ENCODE peak calls at places on chromosomes 4 and X, in five cellular contexts. One of them, this sample, is unnamed.

GRCh38 chr4:110621328-110621812 is 1.5 kb downstream of the PITX2 start:
- DNase-seq in LNCaP clone FGC: no peak
- DNase-seq in Panc1: no peak
- DNase-seq in fibroblast of mammary gland: no peak
- DNase-seq in nephron progenitor cell: peak
- DNase-seq in this sample: no peak

GRCh38 chr4:188624370-188624769 is 485.1 kb downstream of the TRIML1 start:
- DNase-seq in LNCaP clone FGC: no peak
- DNase-seq in Panc1: no peak
- DNase-seq in fibroblast of mammary gland: no peak
- DNase-seq in nephron progenitor cell: no peak
- DNase-seq in this sample: no peak

GRCh38 chrX:151488677-151489076 is 74.8 kb upstream of the PASD1 start:
- DNase-seq in LNCaP clone FGC: no peak
- DNase-seq in Panc1: no peak
- DNase-seq in fibroblast of mammary gland: no peak
- DNase-seq in nephron progenitor cell: no peak
- DNase-seq in this sample: peak

GRCh38 chr4:123562994-123563745 is 166.6 kb downstream of the SPRY1 start:
- DNase-seq in LNCaP clone FGC: no peak
- DNase-seq in Panc1: no peak
- DNase-seq in fibroblast of mammary gland: peak
- DNase-seq in nephron progenitor cell: no peak
- DNase-seq in this sample: no peak

GRCh38 chr4:164027805-164028204 is 533.3 kb downstream of the TMA16 start:
- DNase-seq in LNCaP clone FGC: no peak
- DNase-seq in Panc1: no peak
- DNase-seq in fibroblast of mammary gland: no peak
- DNase-seq in nephron progenitor cell: no peak
- DNase-seq in this sample: no peak

GRCh38 chrX:100647095-100647494 is 3.1 kb downstream of the SRPX2 start:
- DNase-seq in LNCaP clone FGC: no peak
- DNase-seq in Panc1: no peak
- DNase-seq in fibroblast of mammary gland: peak
- DNase-seq in nephron progenitor cell: no peak
- DNase-seq in this sample: no peak

GRCh38 chrX:46912098-46912672 is at the start of gene JADE3:
- DNase-seq in LNCaP clone FGC: peak
- DNase-seq in Panc1: peak
- DNase-seq in fibroblast of mammary gland: peak
- DNase-seq in nephron progenitor cell: peak
- DNase-seq in this sample: peak

GRCh38 chr4:128068927-128069326 is 7.8 kb downstream of the LARP1B start:
- DNase-seq in LNCaP clone FGC: no peak
- DNase-seq in Panc1: no peak
- DNase-seq in fibroblast of mammary gland: peak
- DNase-seq in nephron progenitor cell: no peak
- DNase-seq in this sample: peak

GRCh38 chr4:17557880-17558279 is 19.1 kb upstream of the LAP3 start:
- DNase-seq in LNCaP clone FGC: no peak
- DNase-seq in Panc1: no peak
- DNase-seq in fibroblast of mammary gland: peak
- DNase-seq in nephron progenitor cell: no peak
- DNase-seq in this sample: no peak

GRCh38 chrX:103356023-103356798 is at the start of gene TCEAL9:
- DNase-seq in LNCaP clone FGC: no peak
- DNase-seq in Panc1: no peak
- DNase-seq in fibroblast of mammary gland: peak
- DNase-seq in nephron progenitor cell: peak
- DNase-seq in this sample: peak

GRCh38 chr4:24763631-24764302 is 31.6 kb upstream of the SOD3 start:
- DNase-seq in LNCaP clone FGC: no peak
- DNase-seq in Panc1: no peak
- DNase-seq in fibroblast of mammary gland: peak
- DNase-seq in nephron progenitor cell: no peak
- DNase-seq in this sample: peak

GRCh38 chr4:20299515-20299914 is 47.8 kb downstream of the SLIT2 start:
- DNase-seq in LNCaP clone FGC: no peak
- DNase-seq in Panc1: no peak
- DNase-seq in fibroblast of mammary gland: peak
- DNase-seq in nephron progenitor cell: peak
- DNase-seq in this sample: no peak

GRCh38 chr4:6548201-6548881 is 26.6 kb upstream of the MAN2B2 start:
- DNase-seq in LNCaP clone FGC: peak
- DNase-seq in Panc1: no peak
- DNase-seq in fibroblast of mammary gland: peak
- DNase-seq in nephron progenitor cell: peak
- DNase-seq in this sample: peak

GRCh38 chr4:154332681-154333421 is 158.7 kb downstream of the DCHS2 start:
- DNase-seq in LNCaP clone FGC: no peak
- DNase-seq in Panc1: no peak
- DNase-seq in fibroblast of mammary gland: peak
- DNase-seq in nephron progenitor cell: peak
- DNase-seq in this sample: peak

GRCh38 chrX:108270739-108271396 is 167.4 kb downstream of the COL4A6 start:
- DNase-seq in LNCaP clone FGC: no peak
- DNase-seq in Panc1: no peak
- DNase-seq in fibroblast of mammary gland: peak
- DNase-seq in nephron progenitor cell: no peak
- DNase-seq in this sample: no peak

GRCh38 chr4:42280327-42281095 is 116.8 kb upstream of the SHISA3 start:
- DNase-seq in LNCaP clone FGC: no peak
- DNase-seq in Panc1: no peak
- DNase-seq in fibroblast of mammary gland: peak
- DNase-seq in nephron progenitor cell: peak
- DNase-seq in this sample: no peak

GRCh38 chr4:83677656-83678055 is 141.7 kb downstream of the GPAT3 start:
- DNase-seq in LNCaP clone FGC: no peak
- DNase-seq in Panc1: no peak
- DNase-seq in fibroblast of mammary gland: peak
- DNase-seq in nephron progenitor cell: no peak
- DNase-seq in this sample: no peak

GRCh38 chr4:91830681-91831395 is 472.9 kb upstream of the GRID2 start:
- DNase-seq in LNCaP clone FGC: no peak
- DNase-seq in Panc1: no peak
- DNase-seq in fibroblast of mammary gland: no peak
- DNase-seq in nephron progenitor cell: no peak
- DNase-seq in this sample: no peak

GRCh38 chr4:8770518-8771257 is 101.0 kb downstream of the HMX1 start:
- DNase-seq in LNCaP clone FGC: no peak
- DNase-seq in Panc1: no peak
- DNase-seq in fibroblast of mammary gland: no peak
- DNase-seq in nephron progenitor cell: no peak
- DNase-seq in this sample: no peak

GRCh38 chr4:70367813-70368212 is 7.3 kb downstream of the SMR3A start:
- DNase-seq in LNCaP clone FGC: no peak
- DNase-seq in Panc1: no peak
- DNase-seq in fibroblast of mammary gland: no peak
- DNase-seq in nephron progenitor cell: no peak
- DNase-seq in this sample: no peak

GRCh38 chr4:6107114-6107791 is 89.0 kb upstream of the C4orf50 start:
- DNase-seq in LNCaP clone FGC: no peak
- DNase-seq in Panc1: no peak
- DNase-seq in fibroblast of mammary gland: no peak
- DNase-seq in nephron progenitor cell: no peak
- DNase-seq in this sample: peak

GRCh38 chr4:77878176-77878575 is 15.5 kb downstream of the MRPL1 start:
- DNase-seq in LNCaP clone FGC: no peak
- DNase-seq in Panc1: no peak
- DNase-seq in fibroblast of mammary gland: no peak
- DNase-seq in nephron progenitor cell: no peak
- DNase-seq in this sample: no peak

GRCh38 chr4:165872443-165873297 is at the start of gene TLL1:
- DNase-seq in LNCaP clone FGC: no peak
- DNase-seq in Panc1: no peak
- DNase-seq in fibroblast of mammary gland: peak
- DNase-seq in nephron progenitor cell: peak
- DNase-seq in this sample: no peak

GRCh38 chrX:133985164-133986007 is at the start of gene GPC3:
- DNase-seq in LNCaP clone FGC: no peak
- DNase-seq in Panc1: no peak
- DNase-seq in fibroblast of mammary gland: peak
- DNase-seq in nephron progenitor cell: peak
- DNase-seq in this sample: no peak

GRCh38 chr4:69689530-69690111 is 36.6 kb upstream of the UGT2A1 start:
- DNase-seq in LNCaP clone FGC: peak
- DNase-seq in Panc1: peak
- DNase-seq in fibroblast of mammary gland: peak
- DNase-seq in nephron progenitor cell: no peak
- DNase-seq in this sample: no peak

GRCh38 chr4:26424143-26424542 is 66.1 kb downstream of the CCKAR start:
- DNase-seq in LNCaP clone FGC: no peak
- DNase-seq in Panc1: no peak
- DNase-seq in fibroblast of mammary gland: no peak
- DNase-seq in nephron progenitor cell: no peak
- DNase-seq in this sample: no peak

GRCh38 chr4:26420903-26421302 is 69.4 kb downstream of the CCKAR start:
- DNase-seq in LNCaP clone FGC: no peak
- DNase-seq in Panc1: no peak
- DNase-seq in fibroblast of mammary gland: no peak
- DNase-seq in nephron progenitor cell: no peak
- DNase-seq in this sample: no peak

GRCh38 chr4:26426892-26427291 is 63.4 kb downstream of the CCKAR start:
- DNase-seq in LNCaP clone FGC: no peak
- DNase-seq in Panc1: no peak
- DNase-seq in fibroblast of mammary gland: no peak
- DNase-seq in nephron progenitor cell: no peak
- DNase-seq in this sample: no peak

GRCh38 chr4:26425953-26426352 is 64.3 kb downstream of the CCKAR start:
- DNase-seq in LNCaP clone FGC: no peak
- DNase-seq in Panc1: no peak
- DNase-seq in fibroblast of mammary gland: no peak
- DNase-seq in nephron progenitor cell: no peak
- DNase-seq in this sample: no peak

GRCh38 chr4:26424838-26425237 is 65.4 kb downstream of the CCKAR start:
- DNase-seq in LNCaP clone FGC: no peak
- DNase-seq in Panc1: no peak
- DNase-seq in fibroblast of mammary gland: no peak
- DNase-seq in nephron progenitor cell: no peak
- DNase-seq in this sample: no peak
- TF ChIP-seq CTCF in LNCaP clone FGC: peak
- TF ChIP-seq CTCF in Panc1: peak
- TF ChIP-seq CTCF in fibroblast of mammary gland: peak
- TF ChIP-seq CTCF in nephron progenitor cell: no peak
- TF ChIP-seq CTCF in this sample: no peak

GRCh38 chr4:107044170-107044569 is 8.1 kb upstream of the DKK2 start:
- DNase-seq in LNCaP clone FGC: peak
- DNase-seq in Panc1: no peak
- DNase-seq in fibroblast of mammary gland: peak
- DNase-seq in nephron progenitor cell: no peak
- DNase-seq in this sample: peak
- TF ChIP-seq CTCF in LNCaP clone FGC: peak
- TF ChIP-seq CTCF in Panc1: no peak
- TF ChIP-seq CTCF in fibroblast of mammary gland: peak
- TF ChIP-seq CTCF in nephron progenitor cell: no peak
- TF ChIP-seq CTCF in this sample: peak

DNA sequence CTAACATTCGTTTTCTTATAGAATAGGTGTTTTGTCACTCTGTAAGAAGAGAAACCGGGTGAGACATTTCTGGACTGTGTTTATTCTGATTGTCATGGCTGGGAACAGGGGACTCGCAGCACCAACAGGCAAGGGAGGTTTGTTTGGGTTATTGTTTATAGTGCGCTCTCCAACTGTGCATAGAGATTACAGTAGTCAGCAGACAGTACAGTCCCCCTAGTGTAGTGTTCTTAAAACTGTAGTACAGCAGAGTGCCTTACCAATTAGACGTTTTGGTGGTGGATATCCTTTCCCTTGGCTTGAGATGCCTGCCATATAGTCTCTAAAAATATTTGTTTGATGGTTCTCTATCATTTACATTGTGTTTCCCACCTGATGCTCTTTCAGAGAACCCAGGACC is 782 bp upstream of the RNF150 start:
- DNase-seq in LNCaP clone FGC: no peak
- DNase-seq in Panc1: no peak
- DNase-seq in fibroblast of mammary gland: no peak
- DNase-seq in nephron progenitor cell: no peak
- DNase-seq in this sample: no peak
- TF ChIP-seq CTCF in LNCaP clone FGC: no peak
- TF ChIP-seq CTCF in Panc1: no peak
- TF ChIP-seq CTCF in fibroblast of mammary gland: no peak
- TF ChIP-seq CTCF in nephron progenitor cell: no peak
- TF ChIP-seq CTCF in this sample: peak

DNA sequence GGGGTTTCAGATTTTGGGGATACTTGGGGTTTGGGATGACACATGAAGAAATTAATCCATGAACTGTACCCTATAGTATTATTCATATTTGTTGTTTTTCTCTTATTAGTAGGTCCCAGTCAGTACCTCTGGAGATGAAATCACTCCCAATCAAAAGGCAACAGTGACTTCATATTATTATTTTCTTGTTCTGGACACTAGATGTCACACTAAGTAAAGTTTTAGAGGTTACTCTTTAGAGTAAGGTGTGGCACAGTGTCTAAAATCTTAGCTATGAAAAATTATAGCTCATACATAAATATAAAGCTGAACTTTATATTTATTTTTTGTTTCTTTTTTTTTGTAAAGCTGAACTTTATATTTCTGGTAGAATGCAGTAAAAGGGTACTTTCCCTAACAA is 35.1 kb downstream of the FAM114A1 start:
- DNase-seq in LNCaP clone FGC: no peak
- DNase-seq in Panc1: no peak
- DNase-seq in fibroblast of mammary gland: peak
- DNase-seq in nephron progenitor cell: no peak
- DNase-seq in this sample: no peak
- TF ChIP-seq CTCF in LNCaP clone FGC: peak
- TF ChIP-seq CTCF in Panc1: peak
- TF ChIP-seq CTCF in fibroblast of mammary gland: no peak
- TF ChIP-seq CTCF in nephron progenitor cell: peak
- TF ChIP-seq CTCF in this sample: peak

DNA sequence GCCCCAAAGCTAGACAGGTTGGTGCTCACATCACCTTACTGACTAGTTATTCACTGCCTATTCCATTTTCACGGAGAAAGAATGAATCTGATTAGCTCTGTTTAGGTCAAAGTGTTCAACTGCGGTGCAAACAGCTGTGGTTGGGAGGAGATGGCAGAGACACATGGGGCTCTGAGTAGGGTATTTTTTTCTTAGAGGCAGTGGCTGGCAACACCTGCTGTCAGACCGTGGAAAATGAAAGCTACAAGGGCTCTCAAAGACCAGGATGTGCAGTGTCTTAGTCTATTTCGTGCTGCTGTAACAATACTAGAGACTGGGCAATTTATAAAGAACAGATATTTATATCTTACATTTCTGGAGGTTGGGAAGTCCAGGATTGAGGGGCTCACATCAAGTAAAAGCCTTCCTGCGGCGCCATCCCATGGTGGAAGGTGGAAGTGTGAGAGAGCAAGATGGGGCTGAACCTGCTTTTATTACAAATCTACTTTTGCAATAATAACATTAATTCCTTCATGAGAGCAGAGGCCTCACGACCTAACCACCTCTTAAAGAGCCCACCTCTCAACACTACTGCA is 10.6 kb downstream of the NYX start:
- DNase-seq in LNCaP clone FGC: no peak
- DNase-seq in Panc1: no peak
- DNase-seq in fibroblast of mammary gland: no peak
- DNase-seq in nephron progenitor cell: no peak
- DNase-seq in this sample: peak
- TF ChIP-seq CTCF in LNCaP clone FGC: no peak
- TF ChIP-seq CTCF in Panc1: no peak
- TF ChIP-seq CTCF in fibroblast of mammary gland: peak
- TF ChIP-seq CTCF in nephron progenitor cell: no peak
- TF ChIP-seq CTCF in this sample: peak

GRCh38 chr4:38169524-38169923 is 209.3 kb downstream of the PTTG2 start:
- DNase-seq in LNCaP clone FGC: no peak
- DNase-seq in Panc1: no peak
- DNase-seq in fibroblast of mammary gland: no peak
- DNase-seq in nephron progenitor cell: no peak
- DNase-seq in this sample: no peak
- TF ChIP-seq CTCF in LNCaP clone FGC: peak
- TF ChIP-seq CTCF in Panc1: no peak
- TF ChIP-seq CTCF in fibroblast of mammary gland: no peak
- TF ChIP-seq CTCF in nephron progenitor cell: no peak
- TF ChIP-seq CTCF in this sample: no peak

This sample was measured in WERI-Rb-1.